ENCODE peak calls at places on chromosome 14, in ten cellular contexts. O is brain microvascular endothelial cell; J is adipocyte; G is IMR-90; N is astrocyte; Y is heart left ventricle; A is sigmoid colon; V is H7; K is CD4-positive, alpha-beta memory T cell; H is effector memory CD4-positive, alpha-beta T cell. L is an unnamed sample.

GRCh38 chr14:100531152-100531551 is 56.1 kb downstream of the BEGAIN start:
- DNase-seq in O (no peak), J (no peak), G (no peak), N (no peak), Y (no peak), A (peak; percentile 44), V (peak; percentile 26), K (no peak), H (no peak), L (no peak)

GRCh38 chr14:99393059-99393655 is 87.5 kb downstream of the SETD3 start:
- DNase-seq in O (no peak), J (peak; percentile 45), G (peak; percentile 31), N (no peak), Y (no peak), A (no peak), V (peak; percentile 81), K (no peak), H (peak; percentile 9), L (no peak)

GRCh38 chr14:31090872-31091764 is 64.9 kb upstream of the STRN3 start:
- DNase-seq in O (peak; percentile 88), J (peak; percentile 94), G (peak; percentile 97), N (peak; percentile 82), Y (no peak), A (peak; percentile 72), V (no peak), K (no peak), H (no peak), L (peak; percentile 67)

GRCh38 chr14:81436296-81437138 is 36.4 kb upstream of the STON2 start:
- DNase-seq in O (peak; percentile 23), J (peak; percentile 82), G (peak; percentile 45), N (peak; percentile 37), Y (peak; percentile 88), A (peak; percentile 87), V (peak; percentile 98), K (no peak), H (no peak), L (no peak)

GRCh38 chr14:80850197-80850814 is 91.2 kb downstream of the CEP128 start:
- DNase-seq in O (no peak), J (peak; percentile 85), G (peak; percentile 68), N (peak; percentile 25), Y (no peak), A (no peak), V (no peak), K (no peak), H (no peak), L (no peak)

GRCh38 chr14:101102875-101103274 is 199.4 kb upstream of the RTL1 start:
- DNase-seq in O (no peak), J (no peak), G (no peak), N (no peak), Y (no peak), A (peak; percentile 47), V (no peak), K (no peak), H (no peak), L (no peak)

GRCh38 chr14:22644305-22644635 is at the start of gene OR6J1:
- DNase-seq in O (no peak), J (no peak), G (no peak), N (no peak), Y (no peak), A (no peak), V (no peak), K (no peak), H (no peak), L (no peak)

GRCh38 chr14:101836131-101836530 is 74.6 kb downstream of the PPP2R5C start:
- DNase-seq in O (peak; percentile 7), J (peak; percentile 47), G (peak; percentile 43), N (no peak), Y (peak; percentile 68), A (peak; percentile 69), V (no peak), K (no peak), H (no peak), L (no peak)

GRCh38 chr14:96999654-97000155 is 202.5 kb downstream of the VRK1 start:
- DNase-seq in O (no peak), J (no peak), G (no peak), N (no peak), Y (no peak), A (no peak), V (no peak), K (no peak), H (no peak), L (no peak)

GRCh38 chr14:48384786-48385185 is 709.4 kb upstream of the MDGA2 start:
- DNase-seq in O (no peak), J (no peak), G (no peak), N (peak; percentile 0), Y (no peak), A (no peak), V (no peak), K (no peak), H (no peak), L (no peak)

GRCh38 chr14:90508073-90508472 is 111.2 kb downstream of the CALM1 start:
- DNase-seq in O (no peak), J (no peak), G (no peak), N (no peak), Y (no peak), A (no peak), V (no peak), K (no peak), H (no peak), L (no peak)

GRCh38 chr14:65949711-65950516 is 536.3 kb upstream of the CCDC196 start:
- DNase-seq in O (peak; percentile 17), J (peak; percentile 7), G (peak; percentile 12), N (peak; percentile 48), Y (peak; percentile 77), A (peak; percentile 72), V (no peak), K (no peak), H (no peak), L (peak; percentile 69)

GRCh38 chr14:22883191-22883976 is at the start of gene REM2:
- DNase-seq in O (no peak), J (no peak), G (no peak), N (no peak), Y (no peak), A (no peak), V (peak; percentile 83), K (no peak), H (no peak), L (no peak)

GRCh38 chr14:23538785-23539184 is 12.8 kb downstream of the ZFHX2 start:
- DNase-seq in O (no peak), J (peak; percentile 30), G (peak; percentile 31), N (no peak), Y (no peak), A (no peak), V (no peak), K (no peak), H (no peak), L (no peak)

GRCh38 chr14:54470701-54471100 is 18.1 kb downstream of the GMFB start:
- DNase-seq in O (no peak), J (no peak), G (no peak), N (no peak), Y (no peak), A (no peak), V (no peak), K (no peak), H (no peak), L (no peak)

GRCh38 chr14:59869381-59870255 is 958 bp downstream of the RTN1 start:
- DNase-seq in O (no peak), J (no peak), G (no peak), N (no peak), Y (no peak), A (peak; percentile 64), V (peak; percentile 63), K (no peak), H (no peak), L (no peak)
- H3K27me3 ChIP-seq in O (peaks cover 9% of the 10 kb centered on the region), J (peaks cover 48% of the 10 kb centered on the region), G (peaks cover 24% of the 10 kb centered on the region), N (peaks cover 18% of the 10 kb centered on the region), Y (peaks cover 5% of the 10 kb centered on the region), A (peaks cover 17% of the 10 kb centered on the region), V (peaks cover 52% of the 10 kb centered on the region), K (peaks cover 11% of the 10 kb centered on the region), H (peaks cover 16% of the 10 kb centered on the region), L (peaks cover 27% of the 10 kb centered on the region)

GRCh38 chr14:78310263-78310662 is 140.1 kb downstream of the NRXN3 start:
- DNase-seq in O (no peak), J (no peak), G (no peak), N (no peak), Y (no peak), A (no peak), V (no peak), K (no peak), H (no peak), L (no peak)

GRCh38 chr14:78316711-78317110 is 146.5 kb downstream of the NRXN3 start:
- DNase-seq in O (no peak), J (no peak), G (no peak), N (no peak), Y (no peak), A (no peak), V (no peak), K (no peak), H (no peak), L (no peak)

GRCh38 chr14:78314484-78314883 is 144.3 kb downstream of the NRXN3 start:
- DNase-seq in O (no peak), J (no peak), G (no peak), N (no peak), Y (no peak), A (no peak), V (no peak), K (no peak), H (no peak), L (no peak)

GRCh38 chr14:78316058-78316457 is 145.9 kb downstream of the NRXN3 start:
- DNase-seq in O (no peak), J (no peak), G (no peak), N (no peak), Y (no peak), A (no peak), V (no peak), K (no peak), H (no peak), L (no peak)

GRCh38 chr14:78313499-78313898 is 143.3 kb downstream of the NRXN3 start:
- DNase-seq in O (no peak), J (no peak), G (no peak), N (no peak), Y (no peak), A (no peak), V (no peak), K (no peak), H (no peak), L (no peak)
- H3K27me3 ChIP-seq in O (no peaks in the 10 kb centered on the region), J (peaks cover 9% of the 10 kb centered on the region), G (no peaks in the 10 kb centered on the region), N (no peaks in the 10 kb centered on the region), Y (no peaks in the 10 kb centered on the region), A (no peaks in the 10 kb centered on the region), V (no peaks in the 10 kb centered on the region), K (no peaks in the 10 kb centered on the region), H (no peaks in the 10 kb centered on the region), L (no peaks in the 10 kb centered on the region)

GRCh38 chr14:69859591-69859990 is 19.6 kb upstream of the SMOC1 start:
- DNase-seq in O (no peak), J (no peak), G (no peak), N (no peak), Y (no peak), A (no peak), V (no peak), K (no peak), H (no peak), L (no peak)
- H3K27me3 ChIP-seq in O (no peaks in the 10 kb centered on the region), J (peaks cover 9% of the 10 kb centered on the region), G (peaks cover 22% of the 10 kb centered on the region), N (peaks cover 3% of the 10 kb centered on the region), Y (no peaks in the 10 kb centered on the region), A (no peaks in the 10 kb centered on the region), V (no peaks in the 10 kb centered on the region), K (no peaks in the 10 kb centered on the region), H (no peaks in the 10 kb centered on the region), L (peaks cover 5% of the 10 kb centered on the region)

DNA sequence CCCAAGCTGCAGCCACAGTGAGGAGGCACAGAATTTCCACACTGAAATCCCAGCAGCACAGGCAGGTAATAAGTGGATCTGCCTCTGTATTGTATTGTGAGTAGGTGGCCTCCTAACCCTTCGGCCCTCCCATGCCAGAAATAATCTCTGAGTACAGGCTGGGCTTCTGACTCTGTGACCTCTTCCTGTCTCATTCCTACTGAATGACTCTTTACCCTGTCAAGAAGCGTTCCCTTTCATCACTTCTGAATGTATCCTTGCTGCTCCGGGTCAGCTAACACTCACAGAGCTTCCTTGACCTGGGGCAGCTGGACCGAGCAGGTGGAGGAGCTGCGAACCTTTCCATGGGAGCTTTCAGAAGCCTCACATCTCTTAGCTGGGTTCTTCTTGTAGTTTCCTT is 119.6 kb downstream of the SLC8A3 start:
- DNase-seq in O (no peak), J (no peak), G (no peak), N (no peak), Y (no peak), A (no peak), V (no peak), K (no peak), H (no peak), L (no peak)
- H3K27me3 ChIP-seq in O (no peaks in the 10 kb centered on the region), J (peaks cover 33% of the 10 kb centered on the region), G (peaks cover 19% of the 10 kb centered on the region), N (no peaks in the 10 kb centered on the region), Y (no peaks in the 10 kb centered on the region), A (no peaks in the 10 kb centered on the region), V (no peaks in the 10 kb centered on the region), K (no peaks in the 10 kb centered on the region), H (no peaks in the 10 kb centered on the region), L (no peaks in the 10 kb centered on the region)